ENCODE peak calls at places on chromosomes 7 and 10, in four cellular contexts. K is H1, M is H9, F is IMR-90. E is an unnamed sample.
A peak's percentile ranks its signal among the peaks of the same experiment; 100 is the strongest.

GRCh38 chr10:48945441-48946143 is 6.0 kb upstream of the LRRC18 start:
- DNase-seq in K (no peak), M (no peak), F (no peak), E (no peak)

GRCh38 chr10:97089209-97089865 is 96.4 kb downstream of the SLIT1 start:
- DNase-seq in K (no peak), M (no peak), F (no peak), E (peak; percentile 68)

GRCh38 chr7:117715784-117716445 is 157.3 kb downstream of the CTTNBP2 start:
- DNase-seq in K (peak; percentile 52), M (peak; percentile 56), F (peak; percentile 75), E (peak; percentile 81)

GRCh38 chr10:79434816-79435215 is 10.6 kb downstream of the ZCCHC24 start:
- DNase-seq in K (no peak), M (no peak), F (peak; percentile 86), E (peak; percentile 28)

GRCh38 chr10:100744136-100744979 is 1.0 kb upstream of the PAX2 start:
- DNase-seq in K (peak; percentile 77), M (no peak), F (no peak), E (peak; percentile 69)

GRCh38 chr10:74930962-74931361 is 104.6 kb downstream of the KAT6B start:
- DNase-seq in K (no peak), M (no peak), F (no peak), E (no peak)

GRCh38 chr7:101924171-101924570 is 106.7 kb downstream of the CUX1 start:
- DNase-seq in K (no peak), M (no peak), F (peak; percentile 86), E (no peak)

GRCh38 chr7:20793258-20793657 is 6.6 kb upstream of the SP8 start:
- DNase-seq in K (no peak), M (no peak), F (no peak), E (no peak)

GRCh38 chr7:18508441-18509427 is 13.2 kb downstream of the HDAC9 start:
- DNase-seq in K (no peak), M (no peak), F (peak; percentile 98), E (peak; percentile 94)

GRCh38 chr7:4144801-4145470 is 537.2 kb upstream of the FOXK1 start:
- DNase-seq in K (peak; percentile 68), M (peak; percentile 61), F (peak; percentile 28), E (peak; percentile 46)

GRCh38 chr7:119254741-119255140 is 1018.2 kb upstream of the KCND2 start:
- DNase-seq in K (no peak), M (no peak), F (no peak), E (no peak)

GRCh38 chr7:81846398-81846797 is 76.6 kb upstream of the HGF start:
- DNase-seq in K (no peak), M (no peak), F (peak; percentile 74), E (peak; percentile 40)

GRCh38 chr10:11530806-11531205 is 80.6 kb downstream of the USP6NL start:
- DNase-seq in K (no peak), M (no peak), F (no peak), E (no peak)

GRCh38 chr7:1110358-1110757 is 22.4 kb downstream of the GPER1 start:
- DNase-seq in K (no peak), M (no peak), F (no peak), E (no peak)

GRCh38 chr7:131071786-131072504 is 255.7 kb upstream of the MKLN1 start:
- DNase-seq in K (no peak), M (no peak), F (peak; percentile 38), E (no peak)

GRCh38 chr7:5872326-5872725 is 8.3 kb upstream of the OCM start:
- DNase-seq in K (no peak), M (no peak), F (peak; percentile 55), E (no peak)

GRCh38 chr7:132650498-132650897 is 74.2 kb upstream of the PLXNA4 start:
- DNase-seq in K (no peak), M (no peak), F (peak; percentile 62), E (peak; percentile 97)

GRCh38 chr10:112363696-112364688 is 9.9 kb upstream of the ACSL5 start:
- DNase-seq in K (no peak), M (no peak), F (no peak), E (no peak)

GRCh38 chr7:11613292-11613930 is 218.6 kb downstream of the THSD7A start:
- DNase-seq in K (no peak), M (no peak), F (no peak), E (peak; percentile 31)

GRCh38 chr7:151174246-151175046 is 7.0 kb upstream of the GBX1 start:
- DNase-seq in K (peak; percentile 84), M (peak; percentile 54), F (peak; percentile 11), E (peak; percentile 68)

GRCh38 chr7:34382166-34382893 is 275.7 kb upstream of the NPSR1 start:
- DNase-seq in K (no peak), M (no peak), F (no peak), E (no peak)

GRCh38 chr7:155660059-155660757 is 15.7 kb downstream of the RBM33 start:
- DNase-seq in K (no peak), M (no peak), F (peak; percentile 37), E (no peak)

GRCh38 chr7:38215115-38215514 is 37.1 kb downstream of the STARD3NL start:
- DNase-seq in K (no peak), M (no peak), F (no peak), E (no peak)

GRCh38 chr10:129102906-129103693 is 363.9 kb upstream of the MGMT start:
- DNase-seq in K (no peak), M (no peak), F (peak; percentile 16), E (no peak)

GRCh38 chr10:129099486-129099885 is 367.6 kb upstream of the MGMT start:
- DNase-seq in K (no peak), M (no peak), F (no peak), E (no peak)

GRCh38 chr10:129098517-129098916 is 368.5 kb upstream of the MGMT start:
- DNase-seq in K (no peak), M (no peak), F (no peak), E (no peak)

GRCh38 chr10:129099992-129100391 is 367.0 kb upstream of the MGMT start:
- DNase-seq in K (no peak), M (no peak), F (no peak), E (no peak)

DNA sequence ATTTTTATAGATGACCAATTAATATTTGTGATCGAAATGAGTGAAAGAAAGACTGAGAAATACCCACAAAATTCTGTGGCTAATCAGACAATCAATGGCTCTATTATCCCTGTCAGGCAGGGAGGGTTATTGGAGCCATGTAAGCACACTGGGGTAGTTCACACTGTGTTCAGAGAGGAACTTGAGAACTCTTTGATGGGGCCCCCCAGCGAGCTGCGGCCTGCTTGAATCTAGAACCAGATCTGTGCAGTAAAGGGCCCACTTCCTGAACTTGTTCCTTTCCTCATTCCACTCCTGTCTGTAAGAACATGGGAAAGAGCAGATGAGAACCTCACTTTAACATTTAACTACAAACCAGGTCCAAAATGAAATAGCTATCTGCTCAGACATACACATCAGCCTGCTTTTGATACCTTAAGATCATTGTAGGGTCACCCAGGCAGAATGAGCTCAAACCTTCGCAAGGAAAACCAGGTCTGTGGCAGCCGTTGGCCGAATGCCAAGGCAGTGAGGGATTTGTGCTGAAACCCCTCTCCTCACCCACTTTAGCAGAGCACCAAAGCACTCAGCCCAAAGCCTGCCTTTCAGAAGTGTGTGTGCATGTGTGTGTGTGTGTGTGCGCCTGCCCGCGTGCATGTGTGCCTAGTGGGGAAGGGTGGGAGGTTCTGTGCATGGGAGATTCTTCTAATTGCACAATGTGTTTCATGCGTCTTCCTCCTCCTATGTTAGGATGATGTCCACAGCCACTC is 365.6 kb upstream of the MGMT start:
- DNase-seq in K (peak; percentile 10), M (no peak), F (no peak), E (no peak)
- H3K56ac ChIP-seq in K (no peak overlapping the region), M (no peak overlapping the region), F (no peak overlapping the region), E (no peak overlapping the region)

GRCh38 chr10:21502371-21502765 is 23.1 kb downstream of the SKIDA1 start:
- DNase-seq in K (no peak), M (no peak), F (no peak), E (no peak)
- H3K4me1 ChIP-seq in K (peaks cover 34% of the 10 kb centered on the region), M (peaks cover 22% of the 10 kb centered on the region), F (no peaks in the 10 kb centered on the region), E (peaks cover 27% of the 10 kb centered on the region)

GRCh38 chr10:70124918-70125317 is 7.7 kb downstream of the AIFM2 start:
- DNase-seq in K (no peak), M (no peak), F (no peak), E (no peak)
- H3K56ac ChIP-seq in K (no peak overlapping the region), M (no peak overlapping the region), F (no peak overlapping the region), E (no peak overlapping the region)

GRCh38 chr10:73867126-73867807 is 7.1 kb downstream of the CAMK2G start:
- DNase-seq in K (no peak), M (no peak), F (no peak), E (no peak)
- H3K4me1 ChIP-seq in K (no peaks in the 10 kb centered on the region), M (no peaks in the 10 kb centered on the region), F (peaks cover 6% of the 10 kb centered on the region), E (no peaks in the 10 kb centered on the region)

GRCh38 chr10:54940418-54940817 is 139.4 kb upstream of the PCDH15 start:
- DNase-seq in K (no peak), M (no peak), F (no peak), E (no peak)
- H3K56ac ChIP-seq in K (no peak overlapping the region), M (no peak overlapping the region), F (no peak overlapping the region), E (no peak overlapping the region)

DNA sequence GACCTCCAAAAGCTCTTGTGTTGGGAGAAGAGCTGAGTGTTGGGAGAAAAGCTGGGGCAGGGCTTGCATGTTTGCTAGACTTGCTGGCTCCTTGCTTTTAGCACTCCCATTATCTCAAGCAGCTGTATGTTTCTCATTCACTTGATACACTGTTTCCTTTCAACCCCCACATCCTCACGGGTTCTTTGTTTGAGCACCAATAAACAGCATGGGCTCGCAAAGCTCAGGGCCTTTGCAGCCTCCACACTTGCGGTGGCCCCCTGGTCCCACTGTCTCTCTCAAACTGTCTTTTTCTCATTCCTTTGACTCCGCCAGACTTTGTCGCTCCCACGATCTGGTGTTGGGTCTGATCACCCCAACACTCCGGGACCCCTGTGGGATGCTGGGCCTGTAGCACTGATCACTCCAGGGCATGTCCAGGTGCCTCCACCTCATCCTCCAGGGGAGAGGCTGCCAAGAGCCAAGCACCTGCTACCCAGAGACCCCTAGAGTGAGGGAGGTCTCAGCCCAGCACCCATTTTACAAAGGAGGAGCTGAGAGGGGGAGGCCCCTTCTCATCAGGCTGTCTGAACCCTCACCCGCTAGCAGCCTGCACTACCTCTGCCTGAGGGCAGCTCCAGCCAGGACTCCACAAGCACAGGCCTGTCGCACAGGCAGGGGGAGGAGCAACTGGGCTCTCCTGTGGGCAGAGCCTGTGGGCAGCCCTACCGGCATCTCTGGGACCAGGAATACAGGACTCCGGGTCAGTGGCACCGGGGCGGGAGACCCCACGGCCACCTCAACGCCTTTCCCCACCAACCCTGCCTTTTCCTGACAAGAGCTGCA is 49.1 kb upstream of the MSMB start:
- DNase-seq in K (no peak), M (no peak), F (no peak), E (peak; percentile 73)
- H3K4me1 ChIP-seq in K (no peaks in the 10 kb centered on the region), M (no peaks in the 10 kb centered on the region), F (no peaks in the 10 kb centered on the region), E (peaks cover 12% of the 10 kb centered on the region)

GRCh38 chr7:29926216-29926615 is 63.4 kb downstream of the SCRN1 start:
- DNase-seq in K (no peak), M (no peak), F (no peak), E (no peak)

GRCh38 chr7:29924684-29925083 is 64.9 kb downstream of the SCRN1 start:
- DNase-seq in K (no peak), M (no peak), F (no peak), E (no peak)

GRCh38 chr7:29923231-29923630 is 66.4 kb downstream of the SCRN1 start:
- DNase-seq in K (no peak), M (no peak), F (no peak), E (no peak)

GRCh38 chr7:29921404-29922010 is 68.1 kb downstream of the SCRN1 start:
- DNase-seq in K (peak; percentile 67), M (peak; percentile 75), F (peak; percentile 57), E (peak; percentile 85)

DNA sequence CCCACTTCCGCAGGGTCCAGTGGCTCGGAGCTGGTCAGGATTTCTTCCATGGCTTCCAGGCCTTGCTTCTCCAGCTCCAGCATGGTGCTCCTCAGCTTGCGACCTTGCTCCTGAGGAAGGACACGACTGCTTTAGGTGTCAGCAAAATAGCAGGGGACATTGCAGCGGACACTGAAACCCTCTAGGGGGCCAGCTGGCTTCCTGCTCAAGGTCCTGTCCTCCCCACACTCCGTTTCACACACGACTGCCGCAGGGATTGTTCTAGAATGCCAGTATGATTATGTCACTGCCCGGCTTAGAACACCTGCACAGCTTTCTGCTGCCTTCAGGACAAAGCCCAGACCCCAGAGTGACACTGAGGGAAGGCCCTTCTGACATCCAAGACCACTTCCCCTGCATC is 65.6 kb downstream of the SCRN1 start:
- DNase-seq in K (no peak), M (no peak), F (no peak), E (peak; percentile 33)
- H3K56ac ChIP-seq in K (no peak overlapping the region), M (no peak overlapping the region), F (no peak overlapping the region), E (no peak overlapping the region)